ENCODE peak calls at places on chromosome 22, in five cellular contexts. P, C, K, W and D are unnamed samples. For H3K27me3, the result is how much of the 10 kb centered on the place peaks cover.

GRCh38 chr22:20786048-20786447 is 12.1 kb downstream of the SERPIND1 start:
- DNase-seq in C (no peak), K (no peak), W (no peak), P (no peak), D (no peak)

GRCh38 chr22:43825651-43826050 is 13.5 kb upstream of the EFCAB6 start:
- DNase-seq in K (no peak), C (no peak), P (no peak), W (no peak), D (no peak)

GRCh38 chr22:40498454-40499186 is 128.2 kb downstream of the SGSM3 start:
- DNase-seq in C (peak), P (peak), K (no peak), W (peak), D (peak)

GRCh38 chr22:44461614-44462013 is 36.4 kb downstream of the RTL6 start:
- DNase-seq in W (no peak), C (no peak), K (no peak), P (no peak), D (no peak)

GRCh38 chr22:42343551-42344081 is 73.2 kb upstream of the TCF20 start:
- DNase-seq in C (no peak), P (peak), K (peak), W (peak), D (peak)

GRCh38 chr22:37088750-37089408 is 20.6 kb downstream of the TMPRSS6 start:
- DNase-seq in C (no peak), P (no peak), W (no peak), K (no peak), D (no peak)

GRCh38 chr22:44025171-44026065 is 1.3 kb downstream of the PARVB start:
- DNase-seq in K (no peak), C (no peak), P (peak), W (no peak), D (no peak)

GRCh38 chr22:20626811-20627210 is 119.4 kb downstream of the MED15 start:
- DNase-seq in P (no peak), K (no peak), W (no peak), C (no peak), D (no peak)

GRCh38 chr22:49197500-49197899 is 630.2 kb downstream of the BRD1 start:
- DNase-seq in W (no peak), C (no peak), P (no peak), K (peak), D (no peak)

GRCh38 chr22:24105018-24105360 is 76.3 kb upstream of the SUSD2 start:
- DNase-seq in C (no peak), K (no peak), W (peak), P (no peak), D (no peak)

GRCh38 chr22:24105661-24106060 is 75.6 kb upstream of the SUSD2 start:
- DNase-seq in C (no peak), K (no peak), W (no peak), P (no peak), D (no peak)

GRCh38 chr22:24106385-24107381 is 74.6 kb upstream of the SUSD2 start:
- DNase-seq in K (peak), C (no peak), P (peak), W (no peak), D (no peak)

GRCh38 chr22:24102366-24103200 is 78.7 kb upstream of the SUSD2 start:
- DNase-seq in P (no peak), K (no peak), W (no peak), C (no peak), D (no peak)

GRCh38 chr22:24104307-24105017 is 76.8 kb upstream of the SUSD2 start:
- DNase-seq in K (no peak), C (no peak), W (no peak), P (no peak), D (no peak)
- H3K27me3 ChIP-seq in K (under half), C (under half), W (under half), P (under half), D (under half)

GRCh38 chr22:30922151-30922611 is 46.4 kb downstream of the MORC2 start:
- DNase-seq in C (peak), W (peak), P (peak), K (peak), D (no peak)

GRCh38 chr22:30921108-30921507 is 47.5 kb downstream of the MORC2 start:
- DNase-seq in W (no peak), K (no peak), P (no peak), C (no peak), D (no peak)

GRCh38 chr22:30918761-30919160 is 49.8 kb downstream of the MORC2 start:
- DNase-seq in P (no peak), C (no peak), W (no peak), K (no peak), D (no peak)

GRCh38 chr22:30919973-30920372 is 48.6 kb downstream of the MORC2 start:
- DNase-seq in W (no peak), C (no peak), K (no peak), P (no peak), D (no peak)

GRCh38 chr22:30920407-30920806 is 48.2 kb downstream of the MORC2 start:
- DNase-seq in P (peak), K (peak), W (peak), C (peak), D (peak)
- H3K4me3 ChIP-seq in P (no peak), K (no peak), W (peak), C (no peak), D (no peak)

DNA sequence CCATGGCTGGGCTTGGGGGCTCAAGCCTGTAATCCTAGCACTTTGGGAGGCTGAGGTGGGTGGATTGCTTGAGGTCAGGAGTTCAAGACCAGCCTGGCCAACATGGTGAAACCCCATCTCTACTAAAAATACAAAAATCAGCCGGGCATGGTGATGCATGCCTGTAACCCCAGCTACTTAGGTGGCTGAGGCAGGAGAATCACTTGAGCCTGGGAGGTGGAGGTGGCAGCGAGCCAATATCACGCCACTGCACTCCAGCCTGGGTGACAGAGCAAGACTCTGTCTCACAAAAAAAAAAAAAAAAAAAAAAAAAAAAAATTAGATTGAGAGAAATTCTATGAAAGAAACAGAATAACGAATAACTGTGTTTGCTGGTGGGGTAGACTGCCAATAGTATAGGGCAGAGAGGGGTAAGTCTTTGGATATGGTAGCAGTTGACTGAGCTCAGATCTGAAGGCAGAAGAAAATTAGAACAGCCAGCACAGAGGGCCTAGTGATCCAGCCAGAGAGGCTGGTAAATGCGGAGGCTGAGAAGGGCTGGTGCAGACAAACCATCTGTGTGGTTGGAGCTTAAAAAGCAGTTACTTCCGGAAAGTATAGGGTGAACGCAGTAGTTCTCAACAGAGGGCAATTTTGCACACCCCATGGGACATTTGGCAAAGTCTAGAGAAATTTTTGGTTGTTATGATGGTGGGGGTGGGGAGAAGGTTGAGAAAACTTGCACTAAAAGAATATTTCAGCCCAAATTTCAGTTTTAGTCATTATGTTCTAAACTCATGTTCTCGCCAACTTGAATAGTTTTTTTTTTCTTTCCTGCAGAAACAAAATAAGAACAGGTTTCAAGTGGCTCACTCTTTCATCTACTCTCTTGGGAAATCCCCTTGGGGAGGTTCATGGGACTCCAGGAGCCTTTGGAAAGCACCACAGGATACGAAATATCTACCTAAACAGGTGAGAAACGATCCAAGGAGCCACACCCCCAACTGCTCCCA is 1.6 kb upstream of the HORMAD2 start:
- DNase-seq in W (no peak), P (peak), K (no peak), C (no peak), D (no peak)
- H2AFZ ChIP-seq in W (no peak), P (no peak), K (no peak), C (no peak), D (no peak)

DNA sequence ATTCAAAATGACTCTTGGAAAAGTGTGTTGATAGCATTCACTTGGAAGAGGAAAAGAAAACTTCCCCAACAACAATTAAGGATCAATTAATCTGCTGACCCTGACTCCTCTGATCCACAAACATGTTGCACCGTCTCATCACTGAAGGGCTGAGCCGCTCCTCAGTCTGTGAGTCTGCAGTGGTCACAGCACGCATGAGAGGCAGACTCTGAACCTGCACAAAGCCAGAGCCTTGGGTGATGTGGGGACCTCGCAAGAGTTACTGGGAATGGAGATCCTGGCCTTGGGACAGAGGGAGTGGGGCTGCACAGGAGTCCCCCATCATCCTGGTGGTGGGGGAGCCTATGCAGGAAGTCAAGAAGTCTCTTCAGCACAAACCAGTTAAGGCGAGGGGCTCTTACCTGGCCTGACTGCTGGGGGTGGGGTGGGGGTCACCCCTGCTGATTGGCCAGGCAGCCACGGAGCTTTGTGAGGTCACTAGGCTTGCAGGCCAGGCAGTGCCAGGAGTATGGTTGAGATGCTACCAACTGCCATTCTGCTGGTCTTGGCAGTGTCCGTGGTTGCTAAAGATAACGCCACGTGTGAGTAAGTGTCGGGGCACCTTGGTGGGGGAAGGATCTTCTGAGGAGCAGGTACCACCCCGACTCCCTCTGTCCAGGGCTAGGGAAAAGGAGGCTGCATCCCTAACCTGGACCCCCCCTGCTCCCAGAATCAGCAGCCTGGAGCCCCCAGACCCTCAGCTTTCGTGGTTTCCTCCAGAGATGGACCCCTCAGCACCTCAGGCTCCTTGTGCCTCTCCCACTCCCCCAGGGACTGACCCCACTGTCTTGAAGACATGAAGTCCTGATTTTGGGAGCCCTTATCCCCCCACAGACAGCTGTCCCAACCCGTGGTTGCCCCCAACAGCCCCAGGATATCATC is at the start of gene ACR:
- DNase-seq in W (no peak), C (no peak), K (no peak), P (no peak), D (no peak)
- H3K27me3 ChIP-seq in W (under half), C (under half), K (half or more), P (under half), D (under half)